ENCODE peak calls at places on chromosome 7, in six cellular contexts. B is cardiac fibroblast, G is upper lobe of right lung, N is activated B cell treated with CpG ODN at 0.5 μM for 24 hours, S is B cell, F is AG04450. I is an unnamed sample.

GRCh38 chr7:126394406-126394805 is 858.3 kb downstream of the GRM8 start:
- DNase-seq in B (no peak), G (no peak), N (no peak), S (no peak), F (no peak), I (no peak)

GRCh38 chr7:72674394-72674793 is 153.6 kb downstream of the TYW1B start:
- DNase-seq in B (no peak), G (no peak), N (no peak), S (no peak), F (no peak), I (no peak)

GRCh38 chr7:149226840-149227494 is 12.5 kb upstream of the ZNF212 start:
- DNase-seq in B (no peak), G (no peak), N (no peak), S (no peak), F (no peak), I (no peak)

GRCh38 chr7:42493436-42494198 is 256.6 kb upstream of the GLI3 start:
- DNase-seq in B (peak; percentile 92), G (peak; percentile 83), N (no peak), S (no peak), F (peak; percentile 55), I (no peak)

GRCh38 chr7:54906963-54907362 is 111.9 kb upstream of the EGFR start:
- DNase-seq in B (no peak), G (no peak), N (no peak), S (no peak), F (no peak), I (no peak)

GRCh38 chr7:148987010-148987750 is 41.1 kb downstream of the PDIA4 start:
- DNase-seq in B (peak; percentile 91), G (peak; percentile 84), N (peak; percentile 60), S (peak; percentile 85), F (peak; percentile 72), I (peak; percentile 78)

GRCh38 chr7:46569117-46569433 is 648.0 kb upstream of the IGFBP3 start:
- DNase-seq in B (no peak), G (no peak), N (no peak), S (no peak), F (no peak), I (peak; percentile 86)

GRCh38 chr7:7166318-7166717 is 16.0 kb upstream of the C1GALT1 start:
- DNase-seq in B (no peak), G (no peak), N (no peak), S (no peak), F (no peak), I (no peak)

GRCh38 chr7:151505433-151505832 is 14.3 kb downstream of the RHEB start:
- DNase-seq in B (no peak), G (no peak), N (no peak), S (no peak), F (no peak), I (no peak)

GRCh38 chr7:2134740-2135139 is 98.0 kb downstream of the MAD1L1 start:
- DNase-seq in B (no peak), G (no peak), N (no peak), S (no peak), F (no peak), I (no peak)

GRCh38 chr7:94423865-94424264 is 29.2 kb downstream of the COL1A2 start:
- DNase-seq in B (peak; percentile 59), G (no peak), N (no peak), S (no peak), F (peak; percentile 42), I (no peak)

GRCh38 chr7:44970521-44971051 is 8.2 kb downstream of the MYO1G start:
- DNase-seq in B (no peak), G (peak; percentile 60), N (no peak), S (no peak), F (no peak), I (no peak)

GRCh38 chr7:112495820-112496462 is 15.2 kb downstream of the LSMEM1 start:
- DNase-seq in B (peak; percentile 83), G (no peak), N (no peak), S (no peak), F (no peak), I (peak; percentile 63)

GRCh38 chr7:37027557-37028341 is 303.5 kb upstream of the AOAH start:
- DNase-seq in B (no peak), G (no peak), N (no peak), S (no peak), F (no peak), I (no peak)

GRCh38 chr7:30659312-30659711 is 22.9 kb downstream of the CRHR2 start:
- DNase-seq in B (peak; percentile 28), G (peak; percentile 42), N (no peak), S (no peak), F (no peak), I (no peak)

GRCh38 chr7:22296916-22297315 is 60.0 kb downstream of the RAPGEF5 start:
- DNase-seq in B (no peak), G (no peak), N (no peak), S (no peak), F (no peak), I (no peak)

GRCh38 chr7:12158334-12159060 is 52.6 kb upstream of the TMEM106B start:
- DNase-seq in B (peak; percentile 20), G (no peak), N (no peak), S (no peak), F (peak; percentile 6), I (no peak)

GRCh38 chr7:114825423-114825951 is 96.4 kb upstream of the MDFIC start:
- DNase-seq in B (no peak), G (no peak), N (no peak), S (no peak), F (no peak), I (no peak)

GRCh38 chr7:131665021-131665420 is 108.6 kb upstream of the PODXL start:
- DNase-seq in B (no peak), G (no peak), N (no peak), S (no peak), F (no peak), I (no peak)

GRCh38 chr7:66921918-66922486 is 977 bp downstream of the TMEM248 start:
- DNase-seq in B (no peak), G (no peak), N (peak; percentile 24), S (peak; percentile 70), F (no peak), I (no peak)

GRCh38 chr7:137851361-137851945 is 4.7 kb upstream of the DGKI start:
- DNase-seq in B (no peak), G (no peak), N (no peak), S (no peak), F (no peak), I (no peak)

GRCh38 chr7:32892521-32893224 is 1.1 kb upstream of the KBTBD2 start:
- DNase-seq in B (peak; percentile 81), G (peak; percentile 72), N (peak; percentile 45), S (peak; percentile 25), F (no peak), I (peak; percentile 50)

GRCh38 chr7:33080326-33080725 is 17.8 kb upstream of the NT5C3A start:
- DNase-seq in B (no peak), G (no peak), N (no peak), S (no peak), F (no peak), I (no peak)

GRCh38 chr7:123727071-123727837 is 21.5 kb downstream of the WASL start:
- DNase-seq in B (peak; percentile 89), G (no peak), N (no peak), S (no peak), F (peak; percentile 54), I (no peak)

GRCh38 chr7:157010588-157011332 is at the start of gene MNX1:
- DNase-seq in B (peak; percentile 10), G (peak; percentile 92), N (peak; percentile 43), S (peak; percentile 83), F (no peak), I (peak; percentile 96)

DNA sequence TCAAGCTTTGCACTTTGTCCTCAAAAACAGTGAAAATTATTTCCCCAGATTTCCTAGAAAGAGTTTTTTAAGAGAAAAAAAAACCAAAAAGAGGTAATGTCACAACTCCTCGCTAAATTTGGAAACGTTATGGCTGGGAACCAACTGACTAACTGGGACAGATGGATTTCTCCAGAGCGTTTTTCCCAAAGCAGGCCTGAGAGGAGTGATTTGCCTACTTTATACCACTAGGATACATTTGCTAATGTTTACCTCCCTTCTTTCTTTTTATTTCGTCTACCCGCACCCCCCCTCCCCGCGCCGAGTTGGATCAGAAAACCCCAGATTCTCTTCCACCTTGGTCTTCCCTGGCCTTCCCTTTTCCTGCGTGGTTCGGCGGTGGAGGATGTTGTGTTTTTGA is 7.2 kb downstream of the CPA2 start:
- DNase-seq in B (peak; percentile 80), G (no peak), N (no peak), S (no peak), F (peak; percentile 23), I (no peak)
- TF ChIP-seq CTCF in B (peak; percentile 7), G (no peak), N (no peak), S (no peak), F (peak; percentile 37), I (no peak)

DNA sequence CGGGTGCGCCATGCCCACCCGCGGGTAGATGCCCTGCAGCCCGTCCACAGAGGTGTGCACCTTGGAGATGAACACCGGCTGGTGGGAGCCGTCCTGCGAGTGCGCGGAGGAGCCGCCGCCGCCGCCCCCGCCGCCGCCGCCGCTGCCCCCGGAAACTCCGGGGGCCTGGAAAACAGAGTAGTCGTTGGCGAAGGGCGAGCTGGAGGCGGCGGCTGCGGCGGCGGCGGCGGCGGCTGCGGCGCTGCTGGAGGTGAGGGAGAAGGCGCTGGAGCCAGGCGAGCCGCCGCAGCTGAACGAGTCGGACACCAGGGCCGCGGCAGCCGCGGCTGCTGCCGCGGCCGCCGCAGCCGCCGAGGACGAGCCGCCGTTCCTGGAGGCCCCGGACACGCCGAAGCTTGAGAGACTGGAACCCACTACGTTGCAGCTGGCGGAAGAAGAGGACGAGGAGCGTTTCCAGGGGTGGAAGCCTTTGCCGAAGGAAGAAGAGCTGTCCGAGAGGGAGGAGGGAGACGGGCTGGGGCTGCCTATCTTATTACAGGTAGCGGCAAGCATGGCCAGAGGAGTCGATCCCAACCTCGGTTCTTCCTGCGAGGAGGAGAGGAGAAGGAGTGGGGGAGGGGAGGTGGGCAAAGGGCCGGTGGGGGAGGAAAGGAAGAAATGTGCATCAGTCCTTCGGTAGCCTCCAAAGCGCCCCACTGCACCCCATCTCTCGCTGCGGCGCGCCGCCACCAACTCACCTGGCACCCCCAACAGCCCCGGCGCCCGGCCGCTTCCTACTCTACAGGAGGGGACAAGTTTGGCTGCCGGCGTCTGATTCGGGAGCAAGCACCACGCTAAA is 1.3 kb downstream of the SP8 start:
- DNase-seq in B (no peak), G (no peak), N (no peak), S (peak; percentile 50), F (no peak), I (peak; percentile 56)
- TF ChIP-seq CTCF in B (no peak), G (no peak), N (no peak), S (no peak), F (no peak), I (peak; percentile 10)

DNA sequence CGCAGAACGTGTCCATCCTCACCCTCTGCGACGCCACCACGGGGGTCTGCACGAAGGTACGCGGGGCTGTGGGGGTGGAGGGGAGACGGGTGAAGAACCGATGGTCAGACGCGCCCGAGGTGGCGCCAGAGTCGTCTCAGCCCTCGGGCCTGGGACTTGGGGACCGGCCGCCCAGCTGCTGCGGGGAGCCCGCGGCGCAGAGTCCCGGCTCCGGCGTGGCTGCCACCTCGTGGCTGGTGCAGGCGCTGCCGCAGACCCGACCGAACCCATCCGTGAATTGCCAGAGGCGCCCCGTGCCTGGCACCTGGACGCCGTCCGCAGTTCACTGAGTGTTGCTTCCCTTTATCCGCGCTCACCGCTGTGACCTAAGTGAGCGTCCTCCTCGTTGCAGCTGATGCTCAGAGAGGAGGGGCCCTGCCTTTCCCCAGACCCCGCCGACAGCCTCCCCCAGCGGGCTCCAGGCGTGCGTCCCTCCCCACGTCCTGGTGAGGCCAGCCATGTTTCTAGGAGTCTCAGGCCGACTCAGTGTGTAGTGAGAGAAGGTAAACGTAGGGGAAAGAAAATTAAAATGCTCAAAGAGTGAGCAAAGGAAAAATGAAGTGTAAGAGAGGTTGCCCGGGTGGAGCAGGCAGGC is 208.7 kb downstream of the PAXIP1 start:
- DNase-seq in B (no peak), G (no peak), N (no peak), S (no peak), F (no peak), I (no peak)
- TF ChIP-seq CTCF in B (no peak), G (peak; percentile 39), N (no peak), S (no peak), F (no peak), I (no peak)

GRCh38 chr7:92609921-92610518 is 19.8 kb upstream of the FAM133B start:
- DNase-seq in B (peak; percentile 55), G (no peak), N (no peak), S (no peak), F (no peak), I (no peak)
- TF ChIP-seq CTCF in B (peak; percentile 30), G (peak; percentile 47), N (no peak), S (peak; percentile 61), F (peak; percentile 47), I (no peak)

I was measured in Calu3.